ENCODE peak calls at places on chromosomes 11 and 22, in six cellular contexts. V is progenitor cell of endocrine pancreas, Y is dorsolateral prefrontal cortex, X is astrocyte of the spinal cord, H is type B pancreatic cell, S is cardiac fibroblast. T is an unnamed sample.

GRCh38 chr11:111330234-111330893 is 32.0 kb downstream of the POU2AF3 start:
- DNase-seq in V (no peak), Y (no peak), X (no peak), S (no peak), H (no peak), T (no peak)

GRCh38 chr22:42884616-42885375 is 27.7 kb upstream of the ARFGAP3 start:
- DNase-seq in V (no peak), Y (no peak), S (no peak), H (no peak), X (no peak), T (no peak)

GRCh38 chr11:6612816-6613136 is 760 bp upstream of the TAF10 start:
- DNase-seq in V (no peak), Y (no peak), H (peak), X (no peak), S (no peak), T (peak)

GRCh38 chr11:110076388-110076965 is 16.7 kb upstream of the ZC3H12C start:
- DNase-seq in V (no peak), H (no peak), S (no peak), Y (no peak), X (no peak), T (no peak)

GRCh38 chr22:32340437-32340836 is 17.2 kb upstream of the RFPL3 start:
- DNase-seq in S (no peak), Y (no peak), X (no peak), V (no peak), H (peak), T (peak)

GRCh38 chr22:28605362-28605761 is 74.3 kb downstream of the TTC28 start:
- DNase-seq in H (no peak), Y (no peak), S (no peak), V (no peak), X (no peak), T (no peak)

GRCh38 chr11:119979716-119980115 is 158.2 kb downstream of the TRIM29 start:
- DNase-seq in X (no peak), H (no peak), V (no peak), S (no peak), Y (no peak), T (no peak)

GRCh38 chr11:101441747-101442146 is 142.1 kb downstream of the TRPC6 start:
- DNase-seq in H (no peak), X (no peak), V (no peak), Y (no peak), S (peak), T (no peak)

GRCh38 chr22:24393012-24393559 is 34.3 kb upstream of the ADORA2A start:
- DNase-seq in Y (no peak), S (no peak), X (no peak), H (no peak), V (no peak), T (no peak)
- TF ChIP-seq CTCF in Y (no peak), S (no peak), X (no peak), H (no peak), V (no peak), T (no peak)

GRCh38 chr11:11313426-11313825 is 39.6 kb downstream of the CSNK2A3 start:
- DNase-seq in H (no peak), X (no peak), V (no peak), Y (no peak), S (peak), T (no peak)

GRCh38 chr11:11313902-11314692 is 39.0 kb downstream of the CSNK2A3 start:
- DNase-seq in X (no peak), H (no peak), S (no peak), Y (no peak), V (no peak), T (no peak)

GRCh38 chr11:11309906-11310305 is 43.1 kb downstream of the CSNK2A3 start:
- DNase-seq in H (no peak), V (no peak), X (no peak), Y (no peak), S (no peak), T (no peak)

GRCh38 chr11:11311169-11311568 is 41.9 kb downstream of the CSNK2A3 start:
- DNase-seq in Y (no peak), H (no peak), X (no peak), V (no peak), S (no peak), T (no peak)

GRCh38 chr11:11312738-11313137 is 40.3 kb downstream of the CSNK2A3 start:
- DNase-seq in X (no peak), S (no peak), H (no peak), V (no peak), Y (no peak), T (no peak)
- TF ChIP-seq CTCF in X (peak), S (no peak), H (no peak), V (no peak), Y (no peak), T (no peak)

GRCh38 chr22:46846154-46846831 is 83.8 kb downstream of the TBC1D22A start:
- DNase-seq in X (no peak), S (no peak), Y (no peak), H (no peak), V (no peak), T (no peak)

GRCh38 chr22:46846832-46847355 is 84.4 kb downstream of the TBC1D22A start:
- DNase-seq in Y (no peak), X (peak), S (no peak), V (no peak), H (no peak), T (no peak)

GRCh38 chr22:46843691-46844297 is 81.3 kb downstream of the TBC1D22A start:
- DNase-seq in Y (no peak), H (no peak), X (peak), S (no peak), V (no peak), T (no peak)

GRCh38 chr22:46844606-46845210 is 82.3 kb downstream of the TBC1D22A start:
- DNase-seq in H (no peak), X (no peak), S (no peak), Y (no peak), V (no peak), T (no peak)

GRCh38 chr22:46845281-46846153 is 83.1 kb downstream of the TBC1D22A start:
- DNase-seq in X (peak), H (no peak), V (no peak), Y (no peak), S (peak), T (no peak)
- TF ChIP-seq CTCF in X (peak), H (peak), V (peak), Y (peak), S (peak), T (peak)

GRCh38 chr11:59207988-59208432 is 4.7 kb downstream of the MPEG1 start:
- DNase-seq in V (no peak), S (peak), X (peak), H (no peak), Y (no peak), T (peak)
- TF ChIP-seq CTCF in V (peak), S (peak), X (peak), H (peak), Y (peak), T (peak)

DNA sequence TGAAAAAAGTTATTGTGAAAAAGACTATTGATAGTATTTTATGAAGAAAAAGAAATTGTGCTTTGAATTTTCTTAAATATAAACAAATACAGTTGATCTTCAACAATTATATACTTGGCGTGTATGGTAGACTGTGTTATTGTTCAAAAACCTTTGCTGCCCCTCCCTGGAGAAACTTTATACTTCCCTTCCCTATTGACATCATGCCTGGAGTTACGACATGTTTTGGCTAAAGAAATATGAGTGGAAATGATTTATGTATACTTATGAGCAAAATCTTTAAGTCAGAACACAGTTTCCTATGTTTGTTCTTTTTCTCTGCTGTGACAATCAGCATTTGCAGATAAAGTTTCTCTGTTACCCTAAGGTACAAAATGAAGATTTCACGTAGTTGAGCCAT is 243.8 kb downstream of the TMEM135 start:
- DNase-seq in S (peak), H (no peak), V (no peak), X (peak), Y (no peak), T (no peak)
- TF ChIP-seq CTCF in S (peak), H (no peak), V (no peak), X (peak), Y (no peak), T (no peak)

GRCh38 chr11:97254790-97255189 is 865.0 kb downstream of the JRKL start:
- DNase-seq in S (no peak), H (no peak), X (no peak), Y (no peak), V (no peak), T (no peak)

GRCh38 chr11:97259434-97259833 is 869.6 kb downstream of the JRKL start:
- DNase-seq in S (no peak), V (no peak), Y (no peak), X (no peak), H (no peak), T (no peak)

GRCh38 chr11:97259884-97260283 is 870.1 kb downstream of the JRKL start:
- DNase-seq in X (no peak), H (no peak), Y (no peak), V (no peak), S (no peak), T (no peak)
- TF ChIP-seq CTCF in X (no peak), H (peak), Y (no peak), V (peak), S (no peak), T (peak)

GRCh38 chr11:13800901-13801300 is 132.4 kb downstream of the FAR1 start:
- DNase-seq in Y (no peak), V (no peak), H (no peak), X (no peak), S (no peak), T (no peak)
- TF ChIP-seq CTCF in Y (no peak), V (no peak), H (no peak), X (no peak), S (no peak), T (no peak)

GRCh38 chr11:125061237-125061636 is 1.9 kb upstream of the SLC37A2 start:
- DNase-seq in Y (no peak), S (no peak), V (no peak), X (no peak), H (no peak), T (no peak)

GRCh38 chr11:125063429-125064043 is 431 bp downstream of the SLC37A2 start:
- DNase-seq in X (no peak), Y (no peak), V (no peak), H (peak), S (no peak), T (no peak)

GRCh38 chr11:125064070-125064469 is 965 bp downstream of the SLC37A2 start:
- DNase-seq in V (no peak), Y (no peak), H (no peak), X (no peak), S (no peak), T (no peak)

GRCh38 chr11:125062196-125062930 is 742 bp upstream of the SLC37A2 start:
- DNase-seq in Y (no peak), H (no peak), V (no peak), X (no peak), S (no peak), T (no peak)

DNA sequence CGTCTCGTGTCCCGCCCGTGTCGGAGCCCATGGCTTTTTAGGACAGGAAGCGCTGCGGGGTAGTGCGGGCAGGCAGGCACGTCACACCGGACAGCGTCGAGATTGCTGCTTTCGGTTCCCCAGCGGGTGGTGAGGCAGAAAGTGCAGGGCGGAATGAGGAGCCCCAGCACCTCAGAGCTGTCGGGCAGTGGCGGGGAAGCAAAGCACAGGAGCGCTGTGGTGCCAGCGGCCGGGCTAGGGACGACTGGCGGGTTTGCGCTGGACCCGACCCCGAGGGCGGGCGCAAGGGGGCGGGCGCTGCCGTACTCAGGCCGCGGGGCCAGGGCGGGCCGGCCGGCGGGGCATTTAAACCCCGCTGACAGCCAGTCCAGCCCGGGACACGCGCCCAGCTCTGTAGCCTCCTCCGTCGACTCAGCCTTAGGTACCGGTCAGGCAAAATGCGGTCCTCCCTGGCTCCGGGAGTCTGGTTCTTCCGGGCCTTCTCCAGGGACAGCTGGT is at the start of gene SLC37A2:
- DNase-seq in Y (no peak), X (peak), S (peak), V (peak), H (peak), T (peak)
- TF ChIP-seq CTCF in Y (peak), X (peak), S (no peak), V (peak), H (peak), T (peak)

DNA sequence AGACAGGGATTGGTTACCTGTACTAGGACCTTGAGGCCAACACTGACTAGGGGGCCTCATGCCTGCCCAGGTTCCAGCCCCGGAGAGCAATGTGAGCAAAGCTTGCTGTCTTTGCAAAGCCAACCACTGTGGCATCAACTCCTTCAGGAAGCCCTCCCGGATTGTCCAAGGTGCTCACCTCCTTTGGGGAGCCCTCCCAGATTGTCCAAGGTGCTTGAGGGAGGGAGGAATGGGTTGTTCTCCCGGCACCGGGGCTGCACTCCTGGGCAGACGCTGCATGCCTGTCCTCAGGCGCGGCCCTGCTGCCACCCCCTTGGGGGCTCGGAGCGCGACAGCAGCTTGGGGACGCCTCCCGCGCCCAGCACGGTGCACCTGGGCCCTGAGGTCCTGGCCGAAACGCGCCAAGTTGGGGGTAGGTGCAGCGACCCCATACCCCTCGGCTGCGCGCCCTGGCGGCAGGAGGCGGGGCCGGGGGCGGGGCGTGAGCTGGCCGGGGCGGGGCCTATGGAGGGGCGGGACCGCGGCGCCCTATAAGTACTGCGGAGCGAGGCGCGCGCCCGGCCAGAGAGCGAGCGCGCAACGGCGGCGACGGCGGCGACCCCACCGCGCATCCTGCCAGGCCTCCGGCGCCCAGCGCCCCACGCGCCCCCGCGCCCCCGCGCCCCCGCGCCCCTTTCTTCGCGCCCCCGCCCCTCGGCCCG is at the start of gene CD81:
- DNase-seq in X (no peak), Y (peak), H (no peak), V (peak), S (peak), T (peak)
- TF ChIP-seq CTCF in X (no peak), Y (no peak), H (no peak), V (no peak), S (no peak), T (no peak)